ENCODE peak calls at places on chromosomes 5 and 9, in eight cellular contexts. N is HCT116, I is GM23338, A is GM12878, Q is H1, M is SK-N-SH, P is K562, C is HepG2. Y is an unnamed sample.

GRCh38 chr5:154962494-154962893 is 21.6 kb downstream of the MRPL22 start:
- DNase-seq in Q (no peak), N (no peak), M (no peak), I (no peak), A (no peak), C (no peak), P (no peak), Y (peak)

GRCh38 chr5:95238560-95239325 is 46.2 kb downstream of the MCTP1 start:
- DNase-seq in A (no peak), N (no peak), Q (no peak), C (no peak), M (no peak), P (peak), I (no peak), Y (peak)

GRCh38 chr9:28207657-28208056 is 634.4 kb upstream of the C9orf72 start:
- DNase-seq in N (no peak), C (no peak), A (no peak), M (no peak), I (no peak), P (no peak), Q (no peak), Y (no peak)

GRCh38 chr5:42689391-42689790 is 67.2 kb upstream of the CCDC152 start:
- DNase-seq in N (no peak), C (no peak), I (no peak), Q (no peak), M (no peak), A (no peak), P (no peak), Y (no peak)

GRCh38 chr9:121333950-121334773 is 35.9 kb downstream of the STOM start:
- DNase-seq in P (peak), M (no peak), Q (no peak), A (no peak), I (no peak), N (no peak), C (no peak), Y (no peak)

GRCh38 chr9:37004424-37004935 is 29.6 kb downstream of the PAX5 start:
- DNase-seq in I (no peak), N (no peak), M (no peak), Q (no peak), C (no peak), P (no peak), A (no peak), Y (no peak)

GRCh38 chr9:117290809-117291208 is 124.0 kb downstream of the ASTN2 start:
- DNase-seq in P (no peak), N (no peak), M (no peak), A (no peak), Q (no peak), C (no peak), I (no peak), Y (no peak)

GRCh38 chr5:172724203-172724602 is 46.8 kb downstream of the DUSP1 start:
- DNase-seq in A (no peak), C (no peak), P (no peak), N (no peak), M (no peak), I (no peak), Q (no peak), Y (no peak)

GRCh38 chr9:122051401-122052346 is 41.4 kb downstream of the TTLL11 start:
- DNase-seq in A (peak), I (no peak), C (no peak), Q (no peak), M (no peak), N (no peak), P (peak), Y (no peak)

GRCh38 chr5:570886-571285 is 41.3 kb upstream of the CEP72 start:
- DNase-seq in P (no peak), I (no peak), Q (no peak), M (no peak), A (no peak), C (no peak), N (no peak), Y (no peak)

GRCh38 chr5:1244976-1245375 is 19.8 kb downstream of the SLC6A18 start:
- DNase-seq in P (peak), N (no peak), C (no peak), I (no peak), M (peak), Q (peak), A (no peak), Y (no peak)

GRCh38 chr9:105441761-105442160 is 6.1 kb upstream of the FSD1L start:
- DNase-seq in Q (no peak), I (no peak), P (no peak), C (no peak), N (no peak), M (no peak), A (no peak), Y (no peak)

GRCh38 chr9:22141906-22142305 is 132.8 kb upstream of the CDKN2B start:
- DNase-seq in A (no peak), N (no peak), M (no peak), I (no peak), Q (no peak), C (peak), P (no peak), Y (peak)

GRCh38 chr9:38263534-38263933 is 129.0 kb upstream of the ALDH1B1 start:
- DNase-seq in N (peak), I (peak), P (no peak), A (no peak), M (no peak), Q (no peak), C (peak), Y (peak)

GRCh38 chr5:173020154-173020581 is 36.0 kb upstream of the CREBRF start:
- DNase-seq in M (no peak), I (no peak), A (no peak), Q (no peak), P (peak), N (no peak), C (no peak), Y (no peak)

GRCh38 chr9:120894404-120895226 is 17.6 kb upstream of the PHF19 start:
- DNase-seq in N (no peak), I (peak), P (peak), C (no peak), M (no peak), Q (peak), A (no peak), Y (peak)

GRCh38 chr5:59069438-59070079 is 486.7 kb downstream of the RAB3C start:
- DNase-seq in I (no peak), Q (no peak), A (no peak), M (no peak), P (no peak), C (peak), N (no peak), Y (peak)

GRCh38 chr5:10251409-10251808 is 1.3 kb downstream of the CCT5 start:
- DNase-seq in Q (no peak), I (no peak), M (no peak), P (no peak), C (peak), N (no peak), A (no peak), Y (no peak)
- TF ChIP-seq POLR2AphosphoS5 in Q (no peak), I (no peak), M (no peak), P (no peak), C (no peak), N (no peak), A (no peak), Y (no peak)

GRCh38 chr5:76716456-76717157 is 681 bp downstream of the F2R start:
- DNase-seq in I (peak), Q (peak), A (no peak), N (no peak), M (peak), P (peak), C (no peak), Y (peak)

GRCh38 chr5:76714771-76715483 is 999 bp upstream of the F2R start:
- DNase-seq in N (no peak), C (no peak), P (no peak), M (peak), Q (peak), A (no peak), I (peak), Y (no peak)

GRCh38 chr5:76715734-76716455 is at the start of gene F2R:
- DNase-seq in C (peak), M (peak), Q (peak), N (no peak), I (peak), A (no peak), P (peak), Y (peak)

GRCh38 chr5:76717222-76718083 is 1.5 kb downstream of the F2R start:
- DNase-seq in N (no peak), A (no peak), P (peak), M (no peak), C (no peak), I (no peak), Q (no peak), Y (no peak)

GRCh38 chr5:76715484-76715733 is 517 bp upstream of the F2R start:
- DNase-seq in Q (no peak), C (no peak), A (no peak), I (no peak), N (no peak), M (no peak), P (no peak), Y (no peak)
- H3K27ac ChIP-seq in Q (no peak), C (no peak), A (no peak), I (no peak), N (peak), M (peak), P (peak), Y (peak)

DNA sequence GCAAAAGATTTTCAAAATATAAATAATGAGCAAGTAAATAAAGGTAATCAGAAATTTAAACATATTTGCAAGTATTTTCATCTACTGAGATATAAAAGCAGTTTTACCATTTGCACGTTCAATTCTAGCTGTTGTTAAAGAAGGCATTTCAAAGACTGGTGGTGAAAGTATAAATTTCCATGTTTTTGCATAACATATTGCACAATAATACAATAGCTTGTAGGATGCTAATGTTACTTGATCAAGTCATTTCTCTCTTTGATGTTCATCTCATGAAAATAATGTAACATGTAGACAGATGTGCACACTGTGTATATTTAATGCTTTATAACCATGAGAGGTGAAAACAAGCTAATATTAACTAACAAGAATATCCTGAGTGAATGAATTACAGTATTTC is 651.9 kb downstream of the CDH9 start:
- DNase-seq in Q (no peak), I (no peak), M (no peak), C (no peak), N (no peak), P (no peak), A (no peak), Y (no peak)
- H2AFZ ChIP-seq in Q (no peak), I (no peak), M (no peak), C (no peak), N (no peak), P (no peak), A (no peak), Y (no peak)

GRCh38 chr5:145937432-145938250 is 1.3 kb downstream of the SH3RF2 start:
- DNase-seq in N (peak), M (peak), Q (peak), C (peak), I (peak), P (no peak), A (no peak), Y (no peak)

GRCh38 chr5:145934276-145934675 is 2.1 kb upstream of the SH3RF2 start:
- DNase-seq in M (no peak), N (no peak), Q (no peak), P (no peak), A (no peak), C (no peak), I (no peak), Y (no peak)

GRCh38 chr5:145939532-145940065 is 3.2 kb downstream of the SH3RF2 start:
- DNase-seq in P (no peak), M (no peak), Q (no peak), C (no peak), A (no peak), N (no peak), I (no peak), Y (no peak)

GRCh38 chr5:145938699-145939531 is 2.5 kb downstream of the SH3RF2 start:
- DNase-seq in Q (no peak), M (peak), C (no peak), N (no peak), I (no peak), P (no peak), A (no peak), Y (no peak)

DNA sequence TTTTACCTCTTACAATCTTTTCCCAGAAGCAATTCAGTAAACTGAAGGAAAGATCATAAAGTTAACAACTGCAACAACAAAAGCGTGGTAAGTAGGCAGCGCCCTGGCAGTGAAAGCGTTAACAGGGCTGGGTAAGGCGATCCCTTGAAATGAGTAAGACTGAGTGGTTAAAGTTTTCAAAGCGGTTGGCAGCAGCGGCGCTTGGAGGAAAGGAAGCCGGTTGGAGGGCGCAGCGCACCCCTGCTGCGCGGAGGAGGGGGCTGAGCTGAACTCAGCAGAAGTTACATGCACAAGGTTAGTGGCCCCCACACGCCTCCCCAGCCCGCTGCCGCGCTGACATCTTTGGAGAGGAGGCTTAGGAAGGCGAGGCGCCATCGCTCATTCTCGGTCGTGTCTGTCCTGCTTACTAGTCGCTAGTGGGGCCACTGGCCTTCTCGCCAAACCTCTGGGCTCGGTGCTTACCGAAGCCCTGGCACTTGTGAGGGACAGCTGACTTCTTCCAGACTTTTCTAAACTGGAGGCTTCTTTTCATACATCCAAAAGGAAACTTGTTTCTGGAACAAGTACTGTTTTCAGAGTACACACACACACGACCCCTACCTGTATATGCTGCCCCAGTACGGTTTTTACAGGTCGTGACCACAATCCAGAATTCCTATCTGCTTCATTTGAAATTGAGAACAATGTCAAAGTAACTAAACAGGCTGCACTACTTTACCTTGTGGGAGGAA is at the start of gene SH3RF2:
- DNase-seq in A (no peak), I (peak), P (peak), C (peak), Q (peak), N (peak), M (no peak), Y (peak)
- TF ChIP-seq POLR2AphosphoS5 in A (no peak), I (peak), P (no peak), C (peak), Q (peak), N (peak), M (no peak), Y (no peak)

GRCh38 chr9:130029223-130029583 is 13.8 kb downstream of the FNBP1 start:
- DNase-seq in A (no peak), Q (no peak), M (no peak), N (no peak), C (no peak), P (no peak), I (no peak), Y (no peak)
- H3K27ac ChIP-seq in A (peak), Q (no peak), M (no peak), N (no peak), C (peak), P (no peak), I (no peak), Y (no peak)

GRCh38 chr5:124868661-124869060 is 122.2 kb upstream of the ZNF608 start:
- DNase-seq in M (no peak), I (no peak), N (no peak), P (no peak), A (no peak), C (no peak), Q (no peak), Y (peak)
- H2AFZ ChIP-seq in M (no peak), I (no peak), N (no peak), P (no peak), A (no peak), C (no peak), Q (no peak), Y (no peak)

DNA sequence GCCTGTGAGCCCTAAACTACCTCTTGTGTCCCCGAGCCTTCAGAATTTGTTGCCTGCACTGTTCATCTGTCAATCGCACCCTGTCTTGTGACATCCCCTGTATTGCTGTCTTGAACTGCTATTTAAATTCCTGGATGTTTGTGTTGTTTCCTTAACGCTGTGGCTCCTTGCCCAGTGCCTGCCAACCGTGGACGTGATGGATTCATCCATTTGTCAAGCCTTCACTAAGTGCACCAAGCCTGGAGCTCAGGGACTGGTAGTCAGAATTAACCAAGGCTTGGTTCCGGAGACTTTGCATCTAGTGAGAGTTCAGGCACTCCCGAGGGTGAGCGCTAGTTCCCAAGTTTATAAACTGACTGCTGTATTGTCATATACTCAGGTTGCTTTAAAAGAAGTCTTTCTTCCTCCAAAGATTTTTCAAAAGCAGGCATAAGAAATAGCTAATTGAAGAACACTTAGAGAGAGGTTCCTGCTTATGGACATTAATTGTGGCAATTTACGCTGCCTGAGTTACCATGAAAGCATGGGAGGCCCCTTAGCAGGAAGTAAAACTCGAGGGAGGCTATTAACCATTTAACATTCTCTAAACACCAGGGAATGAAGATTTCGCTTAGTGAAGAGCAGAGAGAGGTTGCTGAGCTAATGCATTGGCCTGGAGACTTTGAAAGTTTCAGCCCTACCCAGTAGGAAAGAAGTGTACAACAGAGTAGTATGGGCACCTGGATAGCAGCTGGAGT is 29.0 kb downstream of the RGS3 start:
- DNase-seq in A (no peak), I (no peak), M (no peak), Q (no peak), P (no peak), N (no peak), C (no peak), Y (peak)
- TF ChIP-seq POLR2AphosphoS5 in A (no peak), I (no peak), M (no peak), Q (no peak), P (no peak), N (no peak), C (no peak), Y (no peak)

DNA sequence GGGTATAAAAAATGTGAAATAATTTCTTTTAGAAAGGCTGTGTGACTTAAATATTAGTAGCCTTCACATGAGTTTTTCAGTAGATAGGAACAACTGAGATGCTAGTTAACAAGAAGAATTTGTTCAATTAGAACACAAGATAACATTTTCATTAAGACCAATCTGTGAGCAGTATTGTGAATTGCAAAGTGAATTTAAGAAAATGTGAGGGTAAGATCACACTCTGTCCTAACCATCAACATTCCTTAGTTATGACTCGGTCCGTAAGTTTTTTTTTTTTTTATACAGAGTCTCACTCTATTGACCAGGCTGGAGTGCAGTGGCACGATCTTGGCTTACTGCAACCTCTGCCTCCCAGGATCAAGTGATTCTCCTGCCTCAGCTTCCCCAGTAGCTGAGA is 180.2 kb upstream of the EGFLAM start:
- DNase-seq in C (peak), M (no peak), A (no peak), P (no peak), Q (no peak), I (no peak), N (no peak), Y (no peak)
- H3K27ac ChIP-seq in C (peak), M (no peak), A (no peak), P (no peak), Q (no peak), I (no peak), N (no peak), Y (no peak)

DNA sequence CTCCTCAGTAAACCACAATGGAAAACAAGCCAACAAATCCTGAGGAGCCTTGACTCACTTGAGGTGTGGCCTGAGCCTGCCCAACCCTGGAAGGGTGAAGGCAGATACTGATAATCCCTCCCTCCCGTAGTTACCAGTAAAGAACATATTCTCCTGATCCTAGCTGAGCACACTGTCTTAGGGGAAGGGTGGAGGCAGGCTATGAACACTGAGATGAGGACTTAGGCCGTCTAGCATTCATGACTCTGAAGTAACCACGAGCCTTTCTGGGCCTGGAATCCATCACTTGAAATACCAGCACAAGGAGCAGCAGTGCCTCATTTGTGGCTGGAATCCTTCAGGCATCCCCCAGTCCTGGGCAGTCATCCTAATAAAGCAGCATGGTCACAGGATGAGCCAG is 124.5 kb upstream of the PRLR start:
- DNase-seq in I (no peak), C (no peak), P (no peak), Q (no peak), N (no peak), A (no peak), M (no peak), Y (no peak)
- H2AFZ ChIP-seq in I (no peak), C (no peak), P (no peak), Q (no peak), N (no peak), A (no peak), M (no peak), Y (no peak)

DNA sequence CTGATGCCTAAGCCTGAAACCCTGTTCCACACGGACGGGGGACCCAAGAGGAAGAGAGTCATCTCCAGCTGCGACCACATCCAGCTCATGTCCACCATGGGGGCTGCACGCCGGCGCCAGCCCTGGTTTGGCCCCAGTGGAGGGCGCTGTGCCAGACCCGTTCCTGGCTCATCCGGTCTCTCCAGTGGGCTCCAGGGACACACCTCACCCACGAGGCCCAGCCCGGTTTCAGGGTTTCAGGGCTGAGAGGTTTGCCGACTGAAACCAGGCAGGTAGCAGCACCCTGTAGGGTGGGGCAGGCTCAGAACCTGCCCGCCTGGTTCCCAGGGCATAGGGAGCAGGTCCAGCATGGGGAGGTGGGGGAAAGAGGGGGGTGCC is 71.4 kb upstream of the STXBP1 start:
- DNase-seq in M (no peak), I (peak), A (no peak), Q (peak), C (no peak), P (no peak), N (no peak), Y (no peak)
- TF ChIP-seq POLR2AphosphoS5 in M (no peak), I (no peak), A (no peak), Q (no peak), C (no peak), P (no peak), N (no peak), Y (peak)

Y was measured in endothelial cell of umbilical vein.